ENCODE peak calls at places on chromosome X, in seven cellular contexts. N, A, C, U, Y, T and D are unnamed samples.

GRCh38 chrX:110172215-110172614 is 145.7 kb downstream of the AMMECR1 start:
- DNase-seq in N (no peak), A (no peak), C (no peak), U (peak; percentile 61), Y (no peak), T (no peak), D (no peak)

GRCh38 chrX:96683997-96684338 is 674 bp upstream of the DIAPH2 start:
- DNase-seq in N (no peak), A (peak; percentile 31), C (no peak), U (no peak), Y (no peak), T (no peak), D (no peak)

GRCh38 chrX:6292599-6292998 is 63.9 kb upstream of the NLGN4X start:
- DNase-seq in N (peak; percentile 42), A (no peak), C (no peak), U (no peak), Y (no peak), T (no peak), D (no peak)

GRCh38 chrX:137278825-137279224 is 245.0 kb upstream of the GPR101 start:
- DNase-seq in N (no peak), A (no peak), C (no peak), U (no peak), Y (no peak), T (no peak), D (no peak)

GRCh38 chrX:32893751-32894150 is 317.6 kb downstream of the DMD start:
- DNase-seq in N (no peak), A (no peak), C (no peak), U (no peak), Y (no peak), T (no peak), D (no peak)

GRCh38 chrX:112863850-112864249 is 23.2 kb upstream of the AMOT start:
- DNase-seq in N (no peak), A (no peak), C (no peak), U (no peak), Y (no peak), T (no peak), D (no peak)

GRCh38 chrX:100685284-100685996 is 41.4 kb downstream of the SRPX2 start:
- DNase-seq in N (peak; percentile 81), A (peak; percentile 81), C (no peak), U (peak; percentile 53), Y (peak; percentile 74), T (peak; percentile 65), D (peak; percentile 45)

GRCh38 chrX:45824471-45824870 is 623.8 kb upstream of the DIPK2B start:
- DNase-seq in N (peak; percentile 27), A (peak; percentile 95), C (no peak), U (no peak), Y (peak; percentile 84), T (no peak), D (no peak)

GRCh38 chrX:9183481-9183880 is 149.6 kb upstream of the FAM9B start:
- DNase-seq in N (no peak), A (no peak), C (no peak), U (no peak), Y (no peak), T (no peak), D (no peak)

GRCh38 chrX:83511208-83511607 is 3.1 kb downstream of the POU3F4 start:
- DNase-seq in N (peak; percentile 41), A (no peak), C (no peak), U (no peak), Y (no peak), T (peak; percentile 20), D (no peak)

GRCh38 chrX:132948648-132949260 is 9.7 kb downstream of the HS6ST2 start:
- DNase-seq in N (peak; percentile 62), A (no peak), C (no peak), U (no peak), Y (no peak), T (peak; percentile 24), D (no peak)

GRCh38 chrX:101485212-101486064 is at the start of gene ARMCX4:
- DNase-seq in N (peak; percentile 76), A (peak; percentile 56), C (peak; percentile 89), U (no peak), Y (no peak), T (peak; percentile 70), D (peak; percentile 38)

GRCh38 chrX:130552444-130553073 is 150.8 kb downstream of the RBMX2 start:
- DNase-seq in N (no peak), A (no peak), C (no peak), U (no peak), Y (no peak), T (no peak), D (no peak)

GRCh38 chrX:101595739-101596419 is 21.9 kb downstream of the ARMCX6 start:
- DNase-seq in N (peak; percentile 74), A (peak; percentile 71), C (no peak), U (peak; percentile 62), Y (peak; percentile 33), T (peak; percentile 23), D (no peak)

GRCh38 chrX:71053217-71053621 is 14.9 kb downstream of the SNX12 start:
- DNase-seq in N (peak; percentile 92), A (no peak), C (no peak), U (peak; percentile 68), Y (no peak), T (peak; percentile 52), D (peak; percentile 14)

GRCh38 chrX:856901-857300 is 226.3 kb downstream of the SHOX start:
- DNase-seq in N (no peak), A (no peak), C (peak; percentile 27), U (no peak), Y (no peak), T (no peak), D (no peak)

GRCh38 chrX:154748712-154749339 is 2.1 kb downstream of the GAB3 start:
- DNase-seq in N (peak; percentile 72), A (peak; percentile 62), C (no peak), U (no peak), Y (no peak), T (peak; percentile 33), D (no peak)

GRCh38 chrX:5278908-5279307 is 949.8 kb downstream of the NLGN4X start:
- DNase-seq in N (no peak), A (no peak), C (no peak), U (no peak), Y (no peak), T (no peak), D (no peak)

GRCh38 chrX:69605521-69605920 is 10.4 kb upstream of the EDA start:
- DNase-seq in N (peak; percentile 42), A (no peak), C (no peak), U (no peak), Y (no peak), T (no peak), D (no peak)

GRCh38 chrX:131821945-131822622 is 201.0 kb upstream of the STK26 start:
- DNase-seq in N (no peak), A (peak; percentile 80), C (no peak), U (peak; percentile 85), Y (no peak), T (no peak), D (no peak)
- TF ChIP-seq CTCF in N (no peak), A (peak; percentile 29), C (no peak), U (peak; percentile 71), Y (no peak), T (no peak), D (no peak)

DNA sequence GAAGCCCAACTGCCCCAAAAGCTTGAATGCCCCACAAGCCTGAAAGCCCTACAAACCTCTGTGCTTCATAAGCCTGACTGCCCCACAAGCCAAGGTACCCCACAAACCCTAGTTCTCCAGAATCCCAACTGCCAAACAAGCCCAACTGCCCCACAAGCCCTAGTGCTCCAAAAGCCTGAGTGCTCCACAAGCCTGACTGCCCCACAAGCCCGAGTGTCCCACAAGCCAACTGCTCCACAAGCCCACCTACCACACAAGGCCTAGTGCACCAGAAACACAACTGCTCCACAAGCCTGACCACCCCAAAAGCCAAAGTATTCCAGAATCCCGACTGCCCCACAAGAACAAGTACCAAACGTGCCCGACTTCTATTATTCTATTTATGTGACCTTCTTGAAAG is 13.6 kb upstream of the HSFX3 start:
- DNase-seq in N (no peak), A (no peak), C (peak; percentile 63), U (no peak), Y (no peak), T (no peak), D (no peak)
- TF ChIP-seq CTCF in N (no peak), A (no peak), C (no peak), U (no peak), Y (no peak), T (no peak), D (no peak)

GRCh38 chrX:30864383-30864785 is 24.7 kb downstream of the TAB3 start:
- DNase-seq in N (no peak), A (peak; percentile 1), C (no peak), U (no peak), Y (no peak), T (no peak), D (no peak)

GRCh38 chrX:30863969-30864368 is 25.1 kb downstream of the TAB3 start:
- DNase-seq in N (no peak), A (no peak), C (no peak), U (no peak), Y (no peak), T (no peak), D (no peak)

GRCh38 chrX:30870572-30870971 is 18.5 kb downstream of the TAB3 start:
- DNase-seq in N (no peak), A (no peak), C (no peak), U (no peak), Y (no peak), T (no peak), D (no peak)

GRCh38 chrX:30865612-30866011 is 23.4 kb downstream of the TAB3 start:
- DNase-seq in N (no peak), A (no peak), C (no peak), U (no peak), Y (no peak), T (no peak), D (no peak)

DNA sequence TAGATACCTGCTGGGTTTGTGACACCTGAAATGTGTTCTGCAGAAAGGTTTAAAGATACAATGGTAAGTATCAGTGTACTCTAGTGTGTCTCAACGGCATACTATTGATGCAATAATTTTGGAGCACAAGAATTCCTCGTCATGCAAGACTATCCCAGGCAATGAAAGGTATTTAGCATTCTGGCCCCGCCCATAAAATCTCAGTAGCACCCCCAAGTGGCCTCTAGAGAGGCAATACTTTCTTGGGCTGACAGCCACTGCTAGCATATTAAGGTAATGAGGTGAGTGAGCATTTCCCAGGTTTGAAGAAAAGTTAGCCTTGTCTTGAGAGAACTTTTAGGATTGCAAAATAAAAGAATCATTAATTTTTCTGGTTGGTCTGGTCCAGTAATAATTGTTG is 24.0 kb downstream of the TAB3 start:
- DNase-seq in N (peak; percentile 72), A (no peak), C (no peak), U (no peak), Y (no peak), T (peak; percentile 4), D (no peak)
- TF ChIP-seq CTCF in N (peak; percentile 54), A (peak; percentile 22), C (peak; percentile 18), U (peak; percentile 36), Y (peak; percentile 38), T (no peak), D (no peak)

DNA sequence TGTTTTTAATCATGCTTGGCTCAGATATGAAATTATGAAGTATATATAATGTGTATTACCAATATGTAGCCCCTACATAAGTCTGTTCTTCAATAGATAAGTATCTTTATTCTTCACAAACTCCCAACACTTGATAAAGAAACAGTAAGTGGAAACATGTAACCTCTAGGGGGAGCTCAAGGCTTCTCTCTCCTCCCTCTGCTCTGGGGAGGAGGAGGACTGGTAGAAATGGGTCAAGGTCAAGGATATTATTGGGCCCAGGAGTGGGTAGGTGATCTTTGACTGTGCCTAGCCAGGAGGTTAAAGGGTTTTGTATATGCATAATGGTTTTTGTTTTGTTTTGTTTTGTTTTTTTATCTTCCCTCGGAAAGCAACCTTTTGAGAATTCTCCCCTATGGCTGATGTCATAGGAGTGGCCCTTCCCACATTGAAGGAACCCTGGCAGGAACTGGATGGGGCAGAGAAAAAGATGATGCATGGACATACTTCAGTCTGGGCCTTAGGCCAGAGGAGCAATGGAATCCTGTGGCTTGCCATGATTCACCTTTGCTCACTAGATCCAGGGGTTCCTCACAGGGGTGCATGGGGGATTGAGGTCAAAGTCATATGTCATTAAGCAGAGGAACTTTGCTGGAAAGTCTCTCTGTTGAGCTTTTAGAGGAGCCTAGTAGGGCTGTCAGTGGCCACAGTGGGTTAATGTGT is 460.3 kb downstream of the MID1IP1 start:
- DNase-seq in N (peak; percentile 60), A (peak; percentile 68), C (no peak), U (no peak), Y (peak; percentile 4), T (peak; percentile 20), D (no peak)
- TF ChIP-seq CTCF in N (peak; percentile 63), A (peak; percentile 55), C (peak; percentile 53), U (peak; percentile 59), Y (peak; percentile 63), T (peak; percentile 66), D (peak; percentile 51)